ENCODE peak calls at places on chromosomes 5 and 9, in six cellular contexts. B is right lobe of liver; L is activated CD4-positive, CD25-positive, alpha-beta regulatory T cell treated with anti-CD3 and anti-CD28 coated beads, Interleukin-2, amount 50 U/mL, for 72 hours; U is GM20000; O is Ammon's horn; D is aorta. H is an unnamed sample.

GRCh38 chr5:163790497-163790896 is 285.1 kb downstream of the MAT2B start:
- DNase-seq in B (no peak), L (no peak), U (no peak), O (no peak), D (no peak), H (peak; percentile 32)

GRCh38 chr5:14258840-14259239 is 115.7 kb downstream of the TRIO start:
- DNase-seq in B (no peak), L (no peak), U (no peak), O (no peak), D (no peak), H (no peak)

GRCh38 chr5:111672126-111672525 is 84.9 kb downstream of the NREP start:
- DNase-seq in B (no peak), L (no peak), U (no peak), O (no peak), D (no peak), H (no peak)

GRCh38 chr5:5069851-5070250 is 70.3 kb upstream of the ADAMTS16 start:
- DNase-seq in B (no peak), L (no peak), U (no peak), O (no peak), D (no peak), H (no peak)

GRCh38 chr5:109388407-109388806 is 21.4 kb downstream of the PJA2 start:
- DNase-seq in B (no peak), L (no peak), U (no peak), O (no peak), D (no peak), H (peak; percentile 37)

GRCh38 chr5:179232091-179232490 is 113.2 kb downstream of the ADAMTS2 start:
- DNase-seq in B (peak; percentile 19), L (no peak), U (no peak), O (no peak), D (no peak), H (no peak)

GRCh38 chr5:141717043-141717442 is 35.0 kb upstream of the ARAP3 start:
- DNase-seq in B (no peak), L (no peak), U (no peak), O (no peak), D (no peak), H (no peak)

GRCh38 chr5:30194595-30194994 is 998.9 kb upstream of the CDH6 start:
- DNase-seq in B (no peak), L (no peak), U (no peak), O (no peak), D (no peak), H (no peak)

GRCh38 chr9:109640232-109641078 is 139.5 kb upstream of the PALM2AKAP2 start:
- DNase-seq in B (peak; percentile 50), L (no peak), U (no peak), O (peak; percentile 74), D (peak; percentile 70), H (peak; percentile 53)

GRCh38 chr9:124133752-124134151 is 122.2 kb downstream of the LHX2 start:
- DNase-seq in B (peak; percentile 61), L (no peak), U (peak; percentile 24), O (peak; percentile 73), D (peak; percentile 64), H (no peak)

GRCh38 chr5:159702301-159702700 is 214.0 kb upstream of the ADRA1B start:
- DNase-seq in B (no peak), L (no peak), U (no peak), O (no peak), D (no peak), H (no peak)

H was measured in bronchial epithelial cell.